ENCODE peak calls at places on chromosomes 4 and X, in eight cellular contexts. C, H, G, O, Q, M, T and U are unnamed samples.

GRCh38 chrX:87063622-87064021 is 454.0 kb upstream of the KLHL4 start:
- DNase-seq in H (no peak), G (no peak), C (no peak), Q (no peak), O (no peak), M (no peak), T (no peak), U (no peak)

GRCh38 chrX:10761447-10761846 is 141.1 kb upstream of the MID1 start:
- DNase-seq in Q (no peak), M (no peak), G (peak), T (no peak), H (no peak), C (no peak), O (no peak), U (no peak)

GRCh38 chr4:133095591-133095990 is 53.5 kb upstream of the PCDH10 start:
- DNase-seq in M (no peak), H (no peak), T (no peak), G (no peak), O (no peak), C (no peak), Q (no peak), U (no peak)

GRCh38 chr4:478373-478772 is 20.6 kb downstream of the ZNF721 start:
- DNase-seq in Q (no peak), C (no peak), T (no peak), M (no peak), H (no peak), O (no peak), G (peak), U (no peak)

GRCh38 chr4:44425614-44426208 is 22.9 kb downstream of the KCTD8 start:
- DNase-seq in O (no peak), C (no peak), M (no peak), Q (no peak), H (no peak), G (no peak), T (no peak), U (no peak)

GRCh38 chr4:158754385-158755180 is 14.2 kb upstream of the FNIP2 start:
- DNase-seq in M (no peak), Q (no peak), H (no peak), T (no peak), C (no peak), O (no peak), G (no peak), U (no peak)

GRCh38 chrX:114581528-114582263 is 2.2 kb upstream of the HTR2C start:
- DNase-seq in C (no peak), T (no peak), Q (no peak), H (no peak), O (no peak), G (no peak), M (no peak), U (peak)

GRCh38 chr4:110611968-110612447 is 10.9 kb downstream of the PITX2 start:
- DNase-seq in M (no peak), Q (no peak), T (no peak), H (no peak), O (no peak), C (no peak), G (no peak), U (no peak)

GRCh38 chrX:19805054-19805690 is 82.2 kb downstream of the SH3KBP1 start:
- DNase-seq in O (no peak), Q (no peak), C (no peak), G (no peak), H (no peak), T (no peak), M (no peak), U (no peak)

GRCh38 chrX:18574591-18574990 is 97.3 kb downstream of the RS1 start:
- DNase-seq in G (peak), H (peak), C (no peak), M (peak), O (no peak), T (peak), Q (no peak), U (peak)

GRCh38 chr4:12555011-12555410 is 929.1 kb downstream of the RAB28 start:
- DNase-seq in G (peak), Q (no peak), T (no peak), C (no peak), H (no peak), O (no peak), M (peak), U (peak)

GRCh38 chr4:112189754-112190153 is 41.8 kb upstream of the AP1AR start:
- DNase-seq in Q (no peak), M (no peak), T (no peak), H (no peak), O (no peak), C (no peak), G (no peak), U (no peak)

GRCh38 chr4:150476776-150477175 is 105.2 kb upstream of the MAB21L2 start:
- DNase-seq in Q (no peak), O (no peak), M (no peak), C (no peak), T (no peak), H (no peak), G (peak), U (no peak)

GRCh38 chr4:128393111-128393704 is 105.6 kb upstream of the PGRMC2 start:
- DNase-seq in C (no peak), G (no peak), T (no peak), H (peak), M (no peak), Q (peak), O (no peak), U (no peak)

GRCh38 chr4:182547435-182547834 is 304.2 kb downstream of the TENM3 start:
- DNase-seq in O (no peak), G (no peak), C (no peak), Q (no peak), T (no peak), H (no peak), M (no peak), U (no peak)

GRCh38 chr4:150664935-150665334 is 83.0 kb downstream of the MAB21L2 start:
- DNase-seq in C (no peak), H (no peak), M (no peak), T (no peak), G (peak), Q (no peak), O (no peak), U (no peak)

GRCh38 chrX:130575831-130576404 is 174.1 kb downstream of the RBMX2 start:
- DNase-seq in T (no peak), C (peak), M (peak), H (peak), O (no peak), G (peak), Q (peak), U (peak)

GRCh38 chr4:26583865-26584652 is at the start of gene TBC1D19:
- DNase-seq in G (peak), Q (peak), M (peak), T (peak), H (peak), O (peak), C (peak), U (peak)

GRCh38 chr4:26584725-26585124 is 841 bp downstream of the TBC1D19 start:
- DNase-seq in H (no peak), M (no peak), T (no peak), O (no peak), G (no peak), C (no peak), Q (no peak), U (no peak)

GRCh38 chr4:26579169-26579568 is 4.7 kb upstream of the TBC1D19 start:
- DNase-seq in C (no peak), G (no peak), O (no peak), Q (no peak), M (no peak), H (no peak), T (no peak), U (no peak)

DNA sequence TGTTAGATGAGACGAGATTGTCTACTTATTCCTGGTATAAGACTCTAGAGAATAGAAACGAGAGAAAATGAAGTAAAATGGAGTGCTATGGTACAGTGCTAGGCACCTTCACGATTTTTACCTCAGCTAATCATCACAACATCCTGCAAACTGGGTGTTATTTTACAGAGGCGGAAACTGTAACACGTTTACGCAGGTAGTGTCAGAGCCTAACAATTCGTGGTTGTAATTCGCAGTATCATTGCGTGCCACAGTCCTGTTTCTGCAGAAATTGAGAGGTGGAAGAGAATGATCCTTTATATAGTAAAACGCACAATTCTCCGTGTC is 383 bp upstream of the TBC1D19 start:
- DNase-seq in O (no peak), M (no peak), C (no peak), Q (no peak), G (no peak), T (no peak), H (no peak), U (no peak)
- H3K27ac ChIP-seq in O (peak), M (no peak), C (peak), Q (peak), G (peak), T (peak), H (peak), U (peak)

DNA sequence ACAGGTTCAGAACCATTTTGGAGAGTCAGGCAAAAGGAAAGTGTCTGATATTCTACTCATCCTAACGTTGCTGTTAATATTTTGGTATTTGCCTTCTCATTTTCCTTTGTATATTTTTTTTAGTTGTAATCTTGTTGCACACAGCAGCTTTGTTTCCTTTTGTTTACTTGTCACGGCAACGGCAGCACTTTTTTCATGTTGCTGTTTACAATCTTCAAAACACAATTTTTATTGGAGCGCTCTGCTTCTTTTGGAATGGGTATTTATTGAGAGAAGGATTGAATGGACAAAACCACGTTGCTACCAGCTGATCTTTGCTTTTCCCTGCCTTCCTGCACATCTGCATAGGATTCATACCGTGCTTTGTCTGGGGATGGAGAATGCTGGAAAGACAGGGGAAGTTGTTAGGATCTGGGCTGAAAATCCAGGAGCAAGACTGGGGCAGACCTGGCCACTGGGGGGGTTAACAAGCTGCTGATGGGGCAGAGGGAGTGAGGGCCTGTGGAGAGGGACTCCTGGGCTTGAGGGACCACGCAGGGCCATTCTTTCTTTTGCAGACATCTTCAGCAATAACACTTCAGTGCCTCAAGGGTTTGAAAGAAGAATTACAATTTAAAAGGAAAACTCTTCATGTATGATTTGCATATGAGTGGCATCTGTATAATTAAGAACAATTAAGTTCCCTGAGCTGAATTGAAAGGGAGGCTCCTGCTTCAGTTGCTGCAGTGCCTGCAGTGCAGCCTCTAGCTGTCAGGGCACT is 69.8 kb downstream of the TMEM131L start:
- DNase-seq in Q (no peak), C (no peak), O (no peak), H (no peak), T (no peak), M (no peak), G (no peak), U (no peak)
- H3K27ac ChIP-seq in Q (no peak), C (no peak), O (no peak), H (no peak), T (no peak), M (no peak), G (no peak), U (no peak)

GRCh38 chr4:7261174-7261573 is 68.8 kb downstream of the SORCS2 start:
- DNase-seq in H (no peak), C (no peak), G (no peak), T (no peak), O (no peak), Q (no peak), M (no peak), U (no peak)

GRCh38 chr4:7260569-7260968 is 68.2 kb downstream of the SORCS2 start:
- DNase-seq in C (no peak), T (no peak), Q (no peak), M (no peak), O (no peak), H (no peak), G (no peak), U (no peak)

GRCh38 chr4:7262134-7262533 is 69.8 kb downstream of the SORCS2 start:
- DNase-seq in M (no peak), C (no peak), O (no peak), Q (no peak), T (no peak), H (no peak), G (no peak), U (no peak)

GRCh38 chr4:7264694-7265093 is 72.4 kb downstream of the SORCS2 start:
- DNase-seq in M (no peak), O (no peak), C (no peak), Q (no peak), G (no peak), T (no peak), H (no peak), U (peak)

DNA sequence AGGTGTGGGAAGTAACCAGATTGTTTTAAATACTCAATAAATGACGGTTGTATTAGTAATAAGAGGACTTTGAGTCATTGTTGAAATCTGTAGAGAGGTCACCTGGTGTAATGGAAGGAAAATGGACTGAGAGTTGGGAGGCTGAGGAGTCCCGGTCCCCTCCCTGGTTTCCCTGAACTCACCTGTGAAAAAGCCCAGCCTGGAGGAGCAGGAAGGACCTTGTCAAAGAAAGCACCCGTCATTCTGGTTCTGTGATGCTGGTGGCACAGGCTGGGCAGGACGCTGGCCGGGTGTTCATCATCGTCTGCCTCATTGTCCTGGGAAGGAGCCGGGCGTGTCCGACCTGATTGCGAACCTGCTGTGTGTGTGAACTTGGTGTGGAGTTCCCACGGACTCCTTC is 70.8 kb downstream of the SORCS2 start:
- DNase-seq in G (peak), M (no peak), C (no peak), O (no peak), Q (no peak), T (no peak), H (no peak), U (no peak)
- H3K27ac ChIP-seq in G (no peak), M (no peak), C (no peak), O (no peak), Q (no peak), T (no peak), H (no peak), U (no peak)

GRCh38 chr4:113645771-113646455 is 115.6 kb downstream of the CAMK2D start:
- DNase-seq in M (no peak), G (peak), O (peak), C (no peak), H (no peak), T (no peak), Q (no peak), U (no peak)
- H3K27ac ChIP-seq in M (no peak), G (no peak), O (peak), C (peak), H (peak), T (no peak), Q (no peak), U (peak)